ENCODE peak calls at places on chromosomes 5 and 9, in six cellular contexts. C is lower leg skin, Y is ovary, J is fibroblast of lung, Q is AG09309, N is MG63. M is an unnamed sample.

GRCh38 chr9:95096807-95097206 is 220.7 kb downstream of the FANCC start:
- DNase-seq in C (no peak), Y (no peak), J (no peak), Q (no peak), N (no peak), M (no peak)

GRCh38 chr9:119722384-119722783 is 353.1 kb upstream of the BRINP1 start:
- DNase-seq in Y (no peak), J (no peak), C (no peak), N (no peak), Q (no peak), M (no peak)

GRCh38 chr9:88426651-88427050 is 38.4 kb downstream of the SPIN1 start:
- DNase-seq in Y (no peak), J (no peak), Q (no peak), C (no peak), N (no peak), M (no peak)

GRCh38 chr5:85108471-85108870 is 723.8 kb upstream of the EDIL3 start:
- DNase-seq in J (no peak), C (no peak), Y (no peak), N (no peak), Q (no peak), M (no peak)

GRCh38 chr9:134215709-134216448 is 51.5 kb upstream of the RNU6ATAC start:
- DNase-seq in Y (peak), J (peak), Q (no peak), C (no peak), N (no peak), M (no peak)

GRCh38 chr5:32283061-32283460 is 29.7 kb downstream of the MTMR12 start:
- DNase-seq in J (no peak), Q (no peak), C (no peak), Y (no peak), N (no peak), M (no peak)

GRCh38 chr5:57004800-57005199 is 52.9 kb upstream of the MIER3 start:
- DNase-seq in C (no peak), Q (no peak), N (no peak), J (no peak), Y (no peak), M (no peak)

GRCh38 chr5:116360008-116360853 is 214.4 kb downstream of the SEMA6A start:
- DNase-seq in J (peak), C (no peak), Q (no peak), Y (peak), N (no peak), M (no peak)

GRCh38 chr9:132798817-132799790 is 79.0 kb downstream of the AK8 start:
- DNase-seq in J (no peak), Q (no peak), C (no peak), N (no peak), Y (no peak), M (no peak)

GRCh38 chr9:87630846-87631245 is 95.1 kb upstream of the CTSL start:
- DNase-seq in N (no peak), Y (no peak), J (no peak), C (no peak), Q (no peak), M (no peak)

GRCh38 chr9:71271602-71272001 is 150.2 kb upstream of the TRPM3 start:
- DNase-seq in J (no peak), Y (no peak), N (no peak), Q (no peak), C (no peak), M (no peak)

GRCh38 chr5:78182838-78183237 is 111.7 kb downstream of the AP3B1 start:
- DNase-seq in Y (no peak), Q (no peak), C (no peak), N (no peak), J (no peak), M (no peak)

GRCh38 chr9:10045598-10045997 is 567.2 kb downstream of the PTPRD start:
- DNase-seq in N (no peak), Y (no peak), Q (no peak), C (no peak), J (peak), M (no peak)

GRCh38 chr5:75446068-75446467 is 65.4 kb downstream of the CERT1 start:
- DNase-seq in Q (no peak), N (no peak), Y (no peak), J (no peak), C (no peak), M (no peak)

GRCh38 chr5:178466342-178466741 is 123.9 kb downstream of the COL23A1 start:
- DNase-seq in C (no peak), J (no peak), Q (no peak), Y (no peak), N (no peak), M (no peak)

GRCh38 chr9:38146844-38147243 is 77.8 kb upstream of the SHB start:
- DNase-seq in C (no peak), J (no peak), Y (no peak), Q (no peak), N (no peak), M (no peak)

GRCh38 chr9:86545085-86545484 is 190.9 kb upstream of the TUT7 start:
- DNase-seq in Q (no peak), Y (no peak), C (no peak), J (peak), N (no peak), M (no peak)

GRCh38 chr5:172929371-172929838 is 29.8 kb upstream of the RPL26L1 start:
- DNase-seq in J (peak), Y (no peak), N (peak), Q (peak), C (no peak), M (no peak)

GRCh38 chr5:132759114-132760042 is 12.2 kb downstream of the CCNI2 start:
- DNase-seq in Y (no peak), C (peak), N (no peak), Q (no peak), J (no peak), M (no peak)

GRCh38 chr9:95074632-95075269 is 242.8 kb downstream of the FANCC start:
- DNase-seq in Q (no peak), N (no peak), Y (no peak), C (no peak), J (no peak), M (no peak)

GRCh38 chr9:96027271-96028131 is 152.0 kb downstream of the ERCC6L2 start:
- DNase-seq in N (no peak), Q (no peak), Y (peak), C (no peak), J (no peak), M (no peak)

GRCh38 chr5:172830876-172831662 is 3.0 kb upstream of the ERGIC1 start:
- DNase-seq in J (peak), Y (no peak), Q (peak), N (peak), C (no peak), M (peak)

GRCh38 chr9:118503236-118503635 is 799.0 kb downstream of the TLR4 start:
- DNase-seq in Q (no peak), J (no peak), Y (no peak), N (no peak), C (no peak), M (no peak)

GRCh38 chr9:13266172-13266571 is 13.3 kb downstream of the MPDZ start:
- DNase-seq in N (no peak), C (no peak), Q (no peak), Y (no peak), J (peak), M (no peak)

GRCh38 chr5:2710910-2711309 is 40.6 kb downstream of the IRX2 start:
- DNase-seq in Q (no peak), Y (no peak), N (no peak), J (peak), C (no peak), M (no peak)

GRCh38 chr5:891837-892389 is 688 bp downstream of the BRD9 start:
- DNase-seq in N (no peak), J (peak), Q (no peak), Y (no peak), C (no peak), M (no peak)

GRCh38 chr5:170315154-170315553 is 17.6 kb upstream of the LCP2 start:
- DNase-seq in Y (peak), N (peak), C (peak), Q (no peak), J (no peak), M (no peak)

GRCh38 chr9:134025606-134026541 is 593 bp downstream of the BRD3OS start:
- DNase-seq in N (peak), Y (peak), C (no peak), Q (no peak), J (peak), M (peak)

GRCh38 chr9:81609782-81610738 is 79.3 kb downstream of the TLE1 start:
- DNase-seq in C (no peak), Y (no peak), N (no peak), J (no peak), Q (no peak), M (no peak)

GRCh38 chr9:15584383-15584782 is 31.5 kb downstream of the CCDC171 start:
- DNase-seq in J (no peak), Y (no peak), Q (no peak), C (no peak), N (no peak), M (no peak)

GRCh38 chr9:15576350-15577050 is 23.7 kb downstream of the CCDC171 start:
- DNase-seq in Y (no peak), Q (no peak), C (no peak), N (no peak), J (no peak), M (no peak)

GRCh38 chr9:15578719-15579118 is 25.9 kb downstream of the CCDC171 start:
- DNase-seq in Y (no peak), Q (no peak), C (no peak), J (peak), N (no peak), M (no peak)
- H3K4me3 ChIP-seq in Y (no peak), Q (no peak), C (no peak), J (no peak), N (no peak), M (no peak)

GRCh38 chr5:122780296-122780695 is 5.4 kb downstream of the SNX2 start:
- DNase-seq in C (no peak), J (no peak), Y (no peak), N (no peak), Q (no peak), M (no peak)

GRCh38 chr5:122778157-122778556 is 3.3 kb downstream of the SNX2 start:
- DNase-seq in Y (no peak), C (no peak), N (no peak), Q (no peak), J (no peak), M (no peak)

GRCh38 chr5:122781465-122781864 is 6.6 kb downstream of the SNX2 start:
- DNase-seq in Q (no peak), N (no peak), Y (no peak), J (no peak), C (no peak), M (no peak)

GRCh38 chr5:122776143-122776542 is 1.3 kb downstream of the SNX2 start:
- DNase-seq in J (no peak), N (no peak), Q (no peak), Y (no peak), C (no peak), M (no peak)

GRCh38 chr5:122779451-122779850 is 4.6 kb downstream of the SNX2 start:
- DNase-seq in Y (no peak), J (no peak), C (no peak), Q (no peak), N (no peak), M (no peak)
- H3K4me3 ChIP-seq in Y (no peak), J (no peak), C (no peak), Q (no peak), N (no peak), M (no peak)

GRCh38 chr5:147713550-147714295 is 68.8 kb downstream of the JAKMIP2 start:
- DNase-seq in Y (no peak), N (no peak), C (no peak), J (no peak), Q (no peak), M (no peak)

GRCh38 chr5:147711019-147711418 is 71.5 kb downstream of the JAKMIP2 start:
- DNase-seq in Q (no peak), N (no peak), C (no peak), Y (no peak), J (no peak), M (no peak)

GRCh38 chr5:147712024-147712423 is 70.5 kb downstream of the JAKMIP2 start:
- DNase-seq in C (no peak), J (no peak), Y (no peak), N (no peak), Q (no peak), M (no peak)

GRCh38 chr5:147708708-147709107 is 73.8 kb downstream of the JAKMIP2 start:
- DNase-seq in Q (no peak), J (no peak), C (no peak), Y (no peak), N (no peak), M (no peak)

GRCh38 chr5:147712583-147712982 is 69.9 kb downstream of the JAKMIP2 start:
- DNase-seq in N (no peak), Y (no peak), Q (no peak), J (no peak), C (no peak), M (no peak)
- H3K4me3 ChIP-seq in N (no peak), Y (no peak), Q (no peak), J (no peak), C (no peak), M (no peak)

DNA sequence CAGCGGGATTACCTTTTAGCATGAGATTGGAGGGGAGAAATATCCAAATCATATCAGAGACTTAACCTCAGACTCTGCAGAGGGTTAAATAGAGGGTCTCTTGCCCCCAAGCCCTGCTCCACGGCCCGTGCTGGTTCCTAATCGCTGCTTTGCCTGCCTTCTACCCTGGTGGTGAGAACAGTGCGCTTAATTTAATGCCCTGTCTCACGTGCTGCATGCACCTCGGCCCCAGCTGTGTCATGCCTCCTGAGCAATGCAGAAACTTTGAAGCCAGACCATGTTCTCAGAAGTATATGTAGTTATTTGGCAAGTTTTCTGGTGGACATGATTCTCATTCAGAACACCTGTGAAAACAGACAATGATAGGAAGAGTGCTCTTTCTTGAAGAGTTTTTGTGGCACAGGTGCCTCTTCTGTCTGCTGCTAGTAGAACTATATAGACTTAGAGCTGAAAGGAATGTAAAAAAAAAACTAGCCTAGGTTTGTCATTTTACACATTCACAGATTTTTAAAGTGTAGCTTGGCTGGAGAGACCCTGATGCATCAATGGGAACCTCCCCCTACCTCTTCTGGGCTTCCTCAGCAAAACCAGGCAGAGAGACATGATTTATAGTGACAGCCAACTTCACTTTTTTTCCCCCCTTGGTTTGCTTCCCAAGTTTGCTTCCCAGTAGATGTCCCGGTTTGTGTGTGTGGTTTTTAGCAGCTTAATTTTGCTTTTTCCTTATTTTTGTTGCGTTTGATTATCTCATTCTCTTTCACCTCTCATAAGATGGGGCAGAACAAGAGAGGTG is 1.6 kb downstream of the OTULIN start:
- DNase-seq in N (peak), Q (no peak), C (no peak), Y (no peak), J (no peak), M (no peak)
- H3K4me3 ChIP-seq in N (peak), Q (peak), C (peak), Y (peak), J (peak), M (peak)

GRCh38 chr5:42951847-42952411 is 88.2 kb downstream of the ANXA2R start:
- DNase-seq in J (peak), Y (peak), Q (no peak), C (no peak), N (no peak), M (no peak)
- H3K4me3 ChIP-seq in J (peak), Y (peak), Q (peak), C (peak), N (no peak), M (peak)

GRCh38 chr5:68141494-68141893 is 74.1 kb upstream of the PIK3R1 start:
- DNase-seq in C (no peak), Y (no peak), N (peak), J (peak), Q (no peak), M (no peak)
- H3K4me3 ChIP-seq in C (no peak), Y (no peak), N (no peak), J (no peak), Q (no peak), M (no peak)

DNA sequence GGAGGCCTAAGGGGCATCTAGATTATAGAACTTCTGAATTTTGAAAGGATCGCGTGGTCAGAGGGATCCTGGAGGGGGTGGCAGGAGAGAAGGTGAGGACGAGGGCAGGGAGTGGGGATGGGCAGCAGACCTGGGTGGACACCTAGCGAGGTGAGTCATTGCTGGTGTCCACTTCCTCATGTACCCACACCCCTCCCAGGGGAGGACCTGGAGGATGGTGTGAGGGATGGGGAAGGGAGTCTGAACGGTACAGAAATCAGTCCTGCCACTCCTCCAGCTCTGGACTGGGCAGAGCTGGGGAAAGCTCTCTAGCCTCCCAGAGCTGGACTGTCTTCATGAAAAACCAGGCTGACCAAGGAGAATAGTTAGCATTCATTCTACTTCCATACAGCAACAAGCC is 46.9 kb downstream of the TMOD1 start:
- DNase-seq in N (no peak), Y (no peak), C (no peak), Q (no peak), J (no peak), M (no peak)
- H3K4me3 ChIP-seq in N (no peak), Y (no peak), C (no peak), Q (no peak), J (no peak), M (no peak)

DNA sequence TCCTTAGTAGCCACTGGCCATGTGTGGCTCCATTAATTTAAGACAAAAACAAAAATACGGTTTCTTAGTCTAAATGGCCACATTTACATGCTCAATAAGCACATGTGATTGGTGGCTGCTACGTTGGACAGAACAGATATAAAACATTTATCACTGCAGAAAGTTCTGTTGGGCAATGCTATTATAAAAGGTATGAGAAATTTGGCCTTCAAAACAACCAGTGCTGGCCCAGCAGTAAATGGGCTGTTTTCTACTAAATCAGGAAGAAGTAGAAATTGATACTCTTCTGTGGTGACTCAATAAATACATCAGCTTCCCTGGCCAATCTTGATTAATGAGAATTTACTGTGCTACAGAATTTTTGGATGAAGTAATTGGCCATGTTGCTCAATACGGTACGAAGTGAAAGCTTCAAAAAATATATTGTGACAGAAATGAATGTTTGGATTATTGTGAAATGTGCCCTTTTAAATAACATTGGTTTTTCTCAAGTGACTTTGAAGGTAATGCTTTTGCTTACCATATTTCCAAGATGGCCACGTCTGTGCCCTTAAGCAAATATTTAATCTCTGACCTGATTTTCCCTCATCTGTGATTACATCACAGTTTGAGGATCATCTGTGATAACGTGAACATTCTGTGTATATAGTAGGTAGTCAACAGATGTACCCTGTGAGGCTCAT is 4.2 kb downstream of the DNAJA1 start:
- DNase-seq in Y (no peak), Q (peak), J (peak), C (no peak), N (no peak), M (no peak)
- H3K4me3 ChIP-seq in Y (no peak), Q (no peak), J (peak), C (no peak), N (no peak), M (peak)